ENCODE peak calls at places on chromosomes 6 and 20, in ten cellular contexts. K is SK-N-SH, A is Karpas-422, I is hepatocyte, W is OCI-LY7, G is HCT116, F is MM.1S, V is PC-9, X is PC-3, H is GM23338. L is an unnamed sample.

GRCh38 chr6:131694832-131695426 is 6.3 kb downstream of the OR2A4 start:
- DNase-seq in W (peak; percentile 57), X (peak; percentile 77), K (peak; percentile 60), F (peak; percentile 58), G (peak; percentile 47), I (peak; percentile 77), H (peak; percentile 91), A (peak; percentile 78), V (peak; percentile 44), L (peak; percentile 82)

GRCh38 chr20:62361799-62362589 is 5.1 kb downstream of the LAMA5 start:
- DNase-seq in I (peak; percentile 71), G (peak; percentile 62), K (no peak), A (no peak), V (peak; percentile 99), X (peak; percentile 79), H (peak; percentile 96), F (no peak), W (no peak), L (no peak)

GRCh38 chr6:33123181-33123580 is 47.4 kb downstream of the HLA-DPB1 start:
- DNase-seq in H (no peak), G (no peak), W (no peak), K (no peak), V (no peak), X (no peak), A (no peak), I (no peak), F (no peak), L (no peak)

GRCh38 chr6:14804001-14804401 is 441.9 kb upstream of the JARID2 start:
- DNase-seq in H (no peak), K (peak; percentile 51), X (no peak), G (no peak), A (no peak), F (no peak), I (no peak), V (no peak), W (no peak), L (peak; percentile 15)

GRCh38 chr20:10447028-10447427 is 11.9 kb downstream of the SLX4IP start:
- DNase-seq in A (peak; percentile 84), H (no peak), W (peak; percentile 54), X (peak; percentile 86), K (peak; percentile 55), G (peak; percentile 67), F (peak; percentile 88), I (no peak), V (peak; percentile 33), L (peak; percentile 70)

GRCh38 chr20:33897313-33897912 is 86.3 kb downstream of the CHMP4B start:
- DNase-seq in V (no peak), W (no peak), H (no peak), X (peak; percentile 28), A (no peak), F (no peak), I (no peak), K (peak; percentile 34), G (peak; percentile 26), L (no peak)

GRCh38 chr20:56924316-56924975 is 295.3 kb downstream of the TFAP2C start:
- DNase-seq in A (no peak), H (peak; percentile 27), I (no peak), W (no peak), X (no peak), V (no peak), F (no peak), G (no peak), K (no peak), L (no peak)

GRCh38 chr6:16511723-16512584 is 249.3 kb downstream of the ATXN1 start:
- DNase-seq in I (no peak), V (no peak), X (no peak), H (no peak), A (no peak), K (no peak), W (no peak), G (peak; percentile 71), F (peak; percentile 70), L (no peak)

GRCh38 chr20:43691928-43692524 is 25.1 kb downstream of the MYBL2 start:
- DNase-seq in A (peak; percentile 87), I (peak; percentile 71), K (peak; percentile 82), H (peak; percentile 74), F (peak; percentile 65), W (peak; percentile 76), G (peak; percentile 29), V (peak; percentile 60), X (peak; percentile 65), L (peak; percentile 60)

GRCh38 chr20:63106108-63106764 is 99.5 kb upstream of the BHLHE23 start:
- DNase-seq in I (no peak), K (no peak), G (no peak), X (peak; percentile 65), H (no peak), F (no peak), W (no peak), A (no peak), V (no peak), L (peak; percentile 44)

GRCh38 chr6:28607990-28608389 is 82.3 kb downstream of the GPX5 start:
- DNase-seq in A (no peak), V (no peak), X (no peak), I (no peak), H (no peak), K (no peak), W (no peak), F (no peak), G (no peak), L (no peak)

GRCh38 chr6:148324297-148325007 is 18.2 kb upstream of the SASH1 start:
- DNase-seq in G (no peak), F (no peak), I (no peak), X (peak; percentile 43), K (no peak), V (no peak), A (no peak), H (no peak), W (no peak), L (peak; percentile 81)

GRCh38 chr6:30770164-30770563 is 25.8 kb upstream of the IER3 start:
- DNase-seq in I (no peak), A (no peak), G (no peak), H (no peak), K (peak; percentile 28), V (no peak), X (peak; percentile 40), W (no peak), F (no peak), L (peak; percentile 64)

GRCh38 chr6:108739496-108740330 is 108.5 kb upstream of the ARMC2 start:
- DNase-seq in V (peak; percentile 69), X (peak; percentile 75), W (no peak), F (no peak), K (no peak), H (no peak), A (no peak), I (no peak), G (no peak), L (no peak)

GRCh38 chr20:37529968-37530600 is 2.4 kb upstream of the BLCAP start:
- DNase-seq in G (no peak), A (no peak), X (no peak), F (no peak), H (no peak), W (no peak), K (no peak), V (no peak), I (no peak), L (no peak)

GRCh38 chr20:38125157-38126056 is 39.7 kb downstream of the TGM2 start:
- DNase-seq in F (no peak), X (peak; percentile 64), G (no peak), K (no peak), V (peak; percentile 77), H (no peak), W (no peak), I (no peak), A (no peak), L (no peak)

GRCh38 chr20:54172856-54173652 is 732 bp downstream of the CYP24A1 start:
- DNase-seq in H (peak; percentile 77), A (no peak), K (peak; percentile 56), I (no peak), F (no peak), G (no peak), X (no peak), W (no peak), V (no peak), L (peak; percentile 33)

GRCh38 chr6:19723533-19723932 is 113.6 kb upstream of the ID4 start:
- DNase-seq in G (no peak), W (no peak), H (no peak), K (no peak), X (peak; percentile 79), I (peak; percentile 6), V (no peak), A (no peak), F (no peak), L (peak; percentile 91)

GRCh38 chr20:33630507-33630906 is 31.6 kb upstream of the C20orf144 start:
- DNase-seq in V (no peak), X (no peak), W (no peak), F (no peak), K (no peak), A (no peak), G (no peak), H (no peak), I (no peak), L (no peak)

GRCh38 chr6:167588181-167588919 is 238.4 kb upstream of the AFDN start:
- DNase-seq in W (no peak), X (no peak), I (no peak), H (no peak), G (no peak), V (no peak), K (no peak), A (no peak), F (no peak), L (no peak)
- H3K9me2 ChIP-seq in W (no peaks in the 10 kb centered on the region), X (no peaks in the 10 kb centered on the region), I (no peaks in the 10 kb centered on the region), H (no peaks in the 10 kb centered on the region), G (no peaks in the 10 kb centered on the region), V (no peaks in the 10 kb centered on the region), K (no peaks in the 10 kb centered on the region), A (no peaks in the 10 kb centered on the region), F (no peaks in the 10 kb centered on the region), L (no peaks in the 10 kb centered on the region)

GRCh38 chr6:52076791-52077179 is 10.6 kb downstream of the PKHD1 start:
- DNase-seq in A (peak; percentile 17), K (no peak), V (no peak), G (no peak), F (no peak), H (peak; percentile 76), X (no peak), W (no peak), I (no peak), L (no peak)
- H3K9me2 ChIP-seq in A (no peaks in the 10 kb centered on the region), K (no peaks in the 10 kb centered on the region), V (no peaks in the 10 kb centered on the region), G (no peaks in the 10 kb centered on the region), F (no peaks in the 10 kb centered on the region), H (peaks cover 7% of the 10 kb centered on the region), X (no peaks in the 10 kb centered on the region), W (no peaks in the 10 kb centered on the region), I (no peaks in the 10 kb centered on the region), L (no peaks in the 10 kb centered on the region)

GRCh38 chr6:13523826-13524622 is 36.6 kb upstream of the GFOD1 start:
- DNase-seq in H (no peak), W (peak; percentile 50), G (no peak), X (no peak), A (no peak), I (no peak), K (no peak), V (no peak), F (peak; percentile 20), L (no peak)
- H3K9me2 ChIP-seq in H (peaks cover 3% of the 10 kb centered on the region), W (no peaks in the 10 kb centered on the region), G (no peaks in the 10 kb centered on the region), X (no peaks in the 10 kb centered on the region), A (no peaks in the 10 kb centered on the region), I (no peaks in the 10 kb centered on the region), K (no peaks in the 10 kb centered on the region), V (no peaks in the 10 kb centered on the region), F (no peaks in the 10 kb centered on the region), L (no peaks in the 10 kb centered on the region)

DNA sequence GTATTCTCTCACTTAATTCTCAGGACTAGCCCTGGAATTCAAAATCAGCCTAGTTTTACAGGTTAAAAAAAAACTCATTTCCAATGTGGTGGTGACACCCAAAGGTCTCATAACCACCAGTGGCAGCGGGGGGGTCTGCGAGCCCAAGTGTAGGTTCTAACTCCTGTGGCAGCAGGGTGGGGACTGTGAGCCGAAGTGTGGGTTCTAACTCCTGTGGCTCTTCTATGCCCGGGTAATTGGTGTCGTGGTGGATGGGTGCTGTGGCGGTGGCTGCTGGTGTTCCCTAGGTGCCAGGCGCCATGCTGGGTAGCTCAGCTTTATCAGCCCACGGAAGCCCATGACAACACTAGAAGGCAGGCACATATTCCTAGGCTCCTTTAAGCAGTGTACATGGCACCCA is 4.9 kb upstream of the ANKRD60 start:
- DNase-seq in H (no peak), V (no peak), X (no peak), G (no peak), A (no peak), K (no peak), I (no peak), W (no peak), F (no peak), L (no peak)
- H3K9me2 ChIP-seq in H (no peaks in the 10 kb centered on the region), V (no peaks in the 10 kb centered on the region), X (no peaks in the 10 kb centered on the region), G (no peaks in the 10 kb centered on the region), A (no peaks in the 10 kb centered on the region), K (no peaks in the 10 kb centered on the region), I (no peaks in the 10 kb centered on the region), W (no peaks in the 10 kb centered on the region), F (no peaks in the 10 kb centered on the region), L (no peaks in the 10 kb centered on the region)

L was measured in GM23248.